ENCODE peak calls at places on chromosomes 2 and 18, in five cellular contexts. P, T, W, V and K are unnamed samples.

GRCh38 chr2:8328189-8328588 is 353.7 kb upstream of the ID2 start:
- DNase-seq in W (no peak), P (no peak), V (no peak), T (no peak), K (no peak)

GRCh38 chr2:45259144-45259543 is 249.9 kb upstream of the SIX2 start:
- DNase-seq in W (no peak), P (no peak), V (no peak), T (peak), K (no peak)

GRCh38 chr2:23199115-23199918 is 185.7 kb upstream of the KLHL29 start:
- DNase-seq in P (no peak), T (no peak), W (peak), V (peak), K (peak)

GRCh38 chr18:48303883-48304282 is 105.3 kb downstream of the ZBTB7C start:
- DNase-seq in T (no peak), V (no peak), P (no peak), W (no peak), K (no peak)

GRCh38 chr18:51398104-51398503 is 200.6 kb upstream of the MEX3C start:
- DNase-seq in T (no peak), W (no peak), V (no peak), P (no peak), K (no peak)

GRCh38 chr2:9813312-9814128 is 29.8 kb upstream of the TAF1B start:
- DNase-seq in W (no peak), T (peak), P (peak), V (peak), K (peak)

GRCh38 chr18:27263369-27263768 is 78.3 kb upstream of the CHST9 start:
- DNase-seq in V (no peak), P (no peak), T (no peak), W (no peak), K (no peak)

GRCh38 chr2:147492471-147492870 is 352.4 kb upstream of the ACVR2A start:
- DNase-seq in T (no peak), W (no peak), V (no peak), P (no peak), K (no peak)

GRCh38 chr18:74493689-74494088 is 2.5 kb upstream of the CNDP2 start:
- DNase-seq in P (peak), W (peak), T (peak), V (peak), K (no peak)

GRCh38 chr18:55275042-55275897 is 312.7 kb downstream of the TCF4 start:
- DNase-seq in W (no peak), V (peak), P (no peak), T (no peak), K (no peak)

GRCh38 chr2:165793779-165794519 is at the start of gene GALNT3:
- DNase-seq in V (peak), W (peak), P (no peak), T (peak), K (no peak)

GRCh38 chr2:205947621-205948495 is 138.1 kb downstream of the INO80D start:
- DNase-seq in T (peak), W (peak), V (peak), P (peak), K (peak)

GRCh38 chr18:3060667-3061580 is 48.0 kb upstream of the LPIN2 start:
- DNase-seq in W (no peak), P (no peak), V (no peak), T (no peak), K (no peak)

GRCh38 chr18:61750840-61751668 is 141.8 kb downstream of the RNF152 start:
- DNase-seq in V (no peak), P (no peak), W (no peak), T (no peak), K (no peak)

GRCh38 chr18:41323044-41323443 is 632.0 kb upstream of the PIK3C3 start:
- DNase-seq in W (no peak), T (no peak), P (no peak), V (no peak), K (no peak)

GRCh38 chr18:3256693-3257626 is 5.0 kb upstream of the MYL12B start:
- DNase-seq in P (no peak), T (no peak), W (no peak), V (peak), K (no peak)

GRCh38 chr2:144096531-144096930 is 423.4 kb downstream of the ZEB2 start:
- DNase-seq in P (no peak), V (peak), T (no peak), W (no peak), K (no peak)

GRCh38 chr2:220241423-220241822 is 614.0 kb downstream of the SLC4A3 start:
- DNase-seq in V (no peak), P (no peak), W (no peak), T (no peak), K (no peak)

GRCh38 chr2:219441451-219442205 is 7.0 kb downstream of the SPEG start:
- DNase-seq in W (no peak), T (peak), P (no peak), V (peak), K (no peak)

GRCh38 chr18:13003466-13003896 is 12.3 kb downstream of the CEP192 start:
- DNase-seq in V (peak), P (no peak), W (peak), T (no peak), K (no peak)

GRCh38 chr2:230989731-230990130 is 6.2 kb upstream of the SPATA3 start:
- DNase-seq in T (no peak), P (no peak), V (no peak), W (no peak), K (no peak)

GRCh38 chr2:170408461-170409163 is 230.7 kb downstream of the MYO3B start:
- DNase-seq in T (no peak), V (no peak), P (no peak), W (no peak), K (no peak)

GRCh38 chr2:51031004-51031791 is 734 bp downstream of the NRXN1 start:
- DNase-seq in W (no peak), T (no peak), V (no peak), P (no peak), K (peak)

GRCh38 chr2:100184055-100184737 is 41.8 kb upstream of the AFF3 start:
- DNase-seq in V (no peak), T (no peak), P (no peak), W (no peak), K (no peak)

GRCh38 chr18:61831071-61831470 is 61.7 kb downstream of the RNF152 start:
- DNase-seq in T (no peak), V (peak), W (no peak), P (no peak), K (no peak)

GRCh38 chr18:8989855-8990254 is 112.6 kb upstream of the NDUFV2 start:
- DNase-seq in P (no peak), V (no peak), W (no peak), T (no peak), K (no peak)

GRCh38 chr2:60959501-60959900 is 58.0 kb upstream of the PEX13 start:
- DNase-seq in V (no peak), P (no peak), W (no peak), T (no peak), K (no peak)

GRCh38 chr2:86017901-86018896 is 87.5 kb downstream of the POLR1A start:
- DNase-seq in W (no peak), T (no peak), P (peak), V (peak), K (no peak)

GRCh38 chr2:135299656-135300244 is 231.3 kb downstream of the ZRANB3 start:
- DNase-seq in V (peak), T (no peak), W (no peak), P (no peak), K (no peak)

GRCh38 chr2:101089419-101089818 is 61.8 kb downstream of the TBC1D8 start:
- DNase-seq in V (no peak), T (no peak), P (no peak), W (no peak), K (no peak)

GRCh38 chr2:168090366-168091019 is 156.9 kb downstream of the STK39 start:
- DNase-seq in W (no peak), P (no peak), T (no peak), V (no peak), K (no peak)

GRCh38 chr2:179909845-179910734 is 48.7 kb upstream of the ZNF385B start:
- DNase-seq in T (no peak), P (no peak), V (no peak), W (no peak), K (no peak)

GRCh38 chr2:74261204-74261864 is 62.9 kb downstream of the MTHFD2 start:
- DNase-seq in V (peak), W (peak), T (peak), P (no peak), K (peak)